ENCODE peak calls at places on chromosome 7, in nine cellular contexts. S is CD8-positive, alpha-beta T cell; W is activated CD8-positive, alpha-beta T cell treated with anti-CD3 and anti-CD28 coated beads for 36 hours; O is type B pancreatic cell; P is fibroblast of lung; I is ovary; F is B cell; R is progenitor cell of endocrine pancreas; E is AG04449. M is an unnamed sample.
A peak's percentile ranks its signal among the peaks of the same experiment; 100 is the strongest.

GRCh38 chr7:31061185-31061584 is 9.1 kb downstream of the ADCYAP1R1 start:
- DNase-seq in S (no peak), W (no peak), O (no peak), P (no peak), I (no peak), F (no peak), R (no peak), E (no peak), M (no peak)

GRCh38 chr7:13850185-13850752 is 139.2 kb downstream of the ETV1 start:
- DNase-seq in S (peak; percentile 38), W (peak; percentile 70), O (no peak), P (peak; percentile 97), I (no peak), F (no peak), R (no peak), E (peak; percentile 98), M (no peak)

GRCh38 chr7:148697950-148698396 is 730 bp upstream of the CUL1 start:
- DNase-seq in S (no peak), W (no peak), O (no peak), P (peak; percentile 25), I (no peak), F (no peak), R (no peak), E (no peak), M (no peak)

GRCh38 chr7:33596694-33597093 is 308.6 kb upstream of the BMPER start:
- DNase-seq in S (no peak), W (no peak), O (no peak), P (peak; percentile 55), I (no peak), F (no peak), R (no peak), E (no peak), M (no peak)

GRCh38 chr7:43302211-43302711 is 189.8 kb downstream of the HECW1 start:
- DNase-seq in S (no peak), W (peak; percentile 68), O (no peak), P (peak; percentile 66), I (no peak), F (no peak), R (no peak), E (no peak), M (peak; percentile 16)

GRCh38 chr7:6167004-6167551 is 105.3 kb downstream of the CYTH3 start:
- DNase-seq in S (no peak), W (no peak), O (no peak), P (no peak), I (no peak), F (no peak), R (no peak), E (no peak), M (peak; percentile 32)

GRCh38 chr7:90708841-90709317 is 112.8 kb downstream of the CDK14 start:
- DNase-seq in S (no peak), W (peak; percentile 18), O (no peak), P (no peak), I (no peak), F (peak; percentile 82), R (no peak), E (no peak), M (peak; percentile 10)

GRCh38 chr7:132092106-132092505 is 484.2 kb downstream of the PLXNA4 start:
- DNase-seq in S (no peak), W (no peak), O (no peak), P (no peak), I (no peak), F (no peak), R (no peak), E (no peak), M (no peak)

GRCh38 chr7:18896343-18896975 is 221.0 kb downstream of the TWIST1 start:
- DNase-seq in S (no peak), W (no peak), O (no peak), P (no peak), I (no peak), F (no peak), R (no peak), E (no peak), M (no peak)

DNA sequence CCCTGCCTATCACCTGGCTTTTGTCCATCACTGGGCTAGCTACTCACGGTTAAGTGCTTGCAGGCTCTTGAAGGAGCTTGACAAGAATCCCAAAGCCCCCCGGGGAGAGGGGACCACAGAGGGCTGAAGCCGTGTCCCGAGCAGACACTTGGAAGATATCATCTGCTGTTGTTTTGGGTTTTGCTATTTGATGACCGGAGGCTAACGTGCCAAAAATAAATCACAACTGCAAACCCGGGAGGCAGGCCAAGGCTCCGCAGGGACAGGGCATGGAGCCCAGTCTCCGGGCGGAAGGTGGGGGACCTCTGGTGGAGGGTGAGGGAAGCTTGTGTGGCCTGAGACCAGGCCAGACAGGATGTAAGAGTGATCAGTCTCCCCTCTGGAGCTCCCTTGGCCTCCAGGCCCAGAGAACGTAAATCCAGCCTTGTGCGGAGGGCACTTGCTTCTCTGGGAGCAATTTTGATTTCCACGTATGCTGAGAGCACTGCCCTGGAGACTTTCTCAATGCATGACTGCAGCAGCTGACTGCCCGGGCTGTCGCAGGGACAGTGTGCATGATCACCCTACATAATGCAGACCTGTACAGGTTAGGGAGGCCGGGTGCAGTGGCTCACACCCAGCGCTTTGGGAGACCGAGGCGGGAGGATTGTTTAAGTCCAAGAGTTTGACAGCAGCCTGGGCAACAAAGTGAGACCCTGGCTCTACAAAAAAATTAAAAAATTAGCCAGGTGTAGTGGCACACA is at the start of gene PHKG1:
- DNase-seq in S (no peak), W (no peak), O (no peak), P (peak; percentile 91), I (peak; percentile 79), F (no peak), R (no peak), E (peak; percentile 44), M (no peak)
- TF ChIP-seq CTCF in S (no peak), W (no peak), O (peak; percentile 34), P (peak; percentile 72), I (peak; percentile 32), F (no peak), R (peak; percentile 20), E (peak; percentile 29), M (no peak)

DNA sequence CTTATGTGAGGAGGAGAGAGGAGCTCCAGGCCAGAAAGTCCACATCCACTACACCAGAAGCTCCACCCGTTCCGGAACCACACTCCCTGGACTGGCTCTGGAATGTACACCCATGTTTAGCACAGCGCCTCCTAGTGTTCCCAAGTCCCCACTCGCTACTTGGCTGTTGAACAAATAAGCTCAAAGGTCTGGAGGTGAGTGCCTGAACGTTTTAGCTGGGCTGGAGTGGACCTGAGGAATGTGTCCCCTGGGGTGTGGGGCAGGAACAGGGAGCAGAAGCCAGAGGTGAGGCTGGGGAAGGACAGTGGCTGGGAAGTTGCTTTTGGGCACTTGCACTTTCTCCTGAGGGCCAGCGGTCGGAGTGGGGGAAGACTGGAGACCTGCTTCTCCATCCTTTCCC is 164.1 kb upstream of the CDCA7L start:
- DNase-seq in S (no peak), W (peak; percentile 52), O (no peak), P (peak; percentile 44), I (peak; percentile 25), F (peak; percentile 38), R (no peak), E (no peak), M (peak; percentile 48)
- TF ChIP-seq CTCF in S (no peak), W (no peak), O (no peak), P (peak; percentile 51), I (no peak), F (no peak), R (no peak), E (no peak), M (no peak)

GRCh38 chr7:130921391-130922180 is 187.6 kb upstream of the KLF14 start:
- DNase-seq in S (no peak), W (peak; percentile 22), O (no peak), P (peak; percentile 89), I (peak; percentile 58), F (no peak), R (no peak), E (no peak), M (peak; percentile 59)
- TF ChIP-seq CTCF in S (no peak), W (no peak), O (no peak), P (peak; percentile 9), I (no peak), F (no peak), R (no peak), E (no peak), M (no peak)

GRCh38 chr7:964401-965231 is 10.1 kb upstream of the ADAP1 start:
- DNase-seq in S (no peak), W (no peak), O (no peak), P (peak; percentile 28), I (peak; percentile 66), F (no peak), R (no peak), E (no peak), M (no peak)
- TF ChIP-seq CTCF in S (no peak), W (no peak), O (peak; percentile 38), P (no peak), I (no peak), F (no peak), R (peak; percentile 17), E (no peak), M (no peak)

GRCh38 chr7:56097700-56098099 is 4.9 kb upstream of the PHKG1 start:
- DNase-seq in S (no peak), W (no peak), O (no peak), P (peak; percentile 91), I (peak; percentile 31), F (no peak), R (no peak), E (peak; percentile 21), M (no peak)

GRCh38 chr7:56105508-56105907 is 768 bp downstream of the CHCHD2 start:
- DNase-seq in S (peak; percentile 31), W (peak; percentile 51), O (no peak), P (peak; percentile 84), I (no peak), F (peak; percentile 49), R (no peak), E (peak; percentile 41), M (no peak)

DNA sequence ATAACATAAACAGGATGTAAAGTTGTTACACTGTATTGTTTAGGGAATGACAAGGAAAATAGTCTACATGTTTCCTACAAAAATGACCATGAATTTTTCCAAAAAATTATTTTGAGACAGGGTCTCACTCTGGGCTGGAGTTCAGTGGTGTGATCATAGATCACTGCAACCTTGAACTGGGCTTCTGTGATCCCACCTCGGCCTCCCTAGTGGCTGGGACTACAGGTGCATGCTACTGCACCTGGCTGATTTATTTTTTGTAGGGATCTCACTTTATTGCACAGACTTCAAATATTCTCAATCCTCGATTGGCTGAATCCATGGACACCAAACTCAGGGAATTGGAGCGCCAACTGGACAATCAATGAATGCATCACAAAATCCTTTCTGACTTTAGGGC is 6.6 kb downstream of the CHCHD2 start:
- DNase-seq in S (no peak), W (peak; percentile 12), O (no peak), P (no peak), I (no peak), F (no peak), R (no peak), E (no peak), M (no peak)
- TF ChIP-seq CTCF in S (no peak), W (no peak), O (no peak), P (no peak), I (no peak), F (no peak), R (no peak), E (no peak), M (no peak)